ENCODE peak calls at places on chromosomes 3 and 15, in nine cellular contexts. H is fibroblast of the aortic adventitia, S is neural crest cell, G is mesothelial cell of epicardium, D is nephron progenitor cell, X is cardiac fibroblast, Z is fibroblast of pulmonary artery, E is GM10248, F is endothelial cell. J is an unnamed sample.

GRCh38 chr15:39828374-39828931 is 45.8 kb upstream of the FSIP1 start:
- DNase-seq in H (peak; percentile 60), S (no peak), G (peak; percentile 30), D (peak; percentile 16), X (peak; percentile 64), Z (peak; percentile 60), E (no peak), F (no peak), J (no peak)

GRCh38 chr3:159169828-159170227 is 368.0 kb downstream of the MFSD1 start:
- DNase-seq in H (peak; percentile 70), S (no peak), G (no peak), D (no peak), X (peak; percentile 24), Z (peak; percentile 56), E (no peak), F (no peak), J (no peak)

GRCh38 chr15:70258369-70259029 is 160.8 kb upstream of the TLE3 start:
- DNase-seq in H (no peak), S (no peak), G (no peak), D (no peak), X (peak; percentile 11), Z (no peak), E (no peak), F (no peak), J (peak; percentile 74)

GRCh38 chr15:90257776-90258175 is 7.7 kb upstream of the NGRN start:
- DNase-seq in H (no peak), S (no peak), G (no peak), D (no peak), X (no peak), Z (no peak), E (no peak), F (no peak), J (no peak)

GRCh38 chr3:15681668-15682067 is 80.1 kb downstream of the BTD start:
- DNase-seq in H (peak; percentile 22), S (no peak), G (no peak), D (no peak), X (peak; percentile 14), Z (peak; percentile 10), E (no peak), F (no peak), J (no peak)

GRCh38 chr3:52150860-52151259 is 3.4 kb downstream of the POC1A start:
- DNase-seq in H (no peak), S (no peak), G (no peak), D (no peak), X (no peak), Z (no peak), E (no peak), F (no peak), J (no peak)

GRCh38 chr15:78931439-78931981 is 13.3 kb downstream of the CTSH start:
- DNase-seq in H (no peak), S (no peak), G (no peak), D (no peak), X (no peak), Z (no peak), E (no peak), F (no peak), J (no peak)

GRCh38 chr3:65888980-65889706 is 149.6 kb downstream of the MAGI1 start:
- DNase-seq in H (peak; percentile 98), S (no peak), G (no peak), D (no peak), X (peak; percentile 95), Z (peak; percentile 97), E (peak; percentile 22), F (no peak), J (peak; percentile 52)

GRCh38 chr3:161212892-161213291 is 8.2 kb upstream of the NMD3 start:
- DNase-seq in H (peak; percentile 43), S (no peak), G (no peak), D (no peak), X (peak; percentile 45), Z (no peak), E (no peak), F (no peak), J (no peak)

GRCh38 chr3:107271787-107272387 is 105.4 kb upstream of the CCDC54 start:
- DNase-seq in H (peak; percentile 56), S (no peak), G (no peak), D (no peak), X (peak; percentile 58), Z (peak; percentile 60), E (peak; percentile 28), F (no peak), J (peak; percentile 17)

GRCh38 chr15:80832676-80833075 is 53.5 kb downstream of the CEMIP start:
- DNase-seq in H (no peak), S (no peak), G (no peak), D (no peak), X (no peak), Z (no peak), E (no peak), F (no peak), J (no peak)

GRCh38 chr3:100040446-100040845 is 73.9 kb downstream of the FILIP1L start:
- DNase-seq in H (peak; percentile 67), S (no peak), G (no peak), D (no peak), X (peak; percentile 74), Z (peak; percentile 67), E (no peak), F (no peak), J (no peak)

GRCh38 chr3:127670229-127670559 is 2.6 kb upstream of the ABTB1 start:
- DNase-seq in H (no peak), S (no peak), G (no peak), D (no peak), X (no peak), Z (no peak), E (no peak), F (no peak), J (no peak)

GRCh38 chr3:18712713-18713575 is 287.8 kb upstream of the SATB1 start:
- DNase-seq in H (no peak), S (no peak), G (no peak), D (no peak), X (no peak), Z (no peak), E (no peak), F (no peak), J (no peak)

GRCh38 chr3:60144071-60144470 is 1094.2 kb upstream of the CFAP20DC start:
- DNase-seq in H (no peak), S (no peak), G (no peak), D (no peak), X (no peak), Z (no peak), E (no peak), F (no peak), J (no peak)

GRCh38 chr15:59741274-59741906 is 52.3 kb upstream of the BNIP2 start:
- DNase-seq in H (peak; percentile 15), S (no peak), G (no peak), D (peak; percentile 24), X (peak; percentile 7), Z (peak; percentile 17), E (no peak), F (peak; percentile 25), J (no peak)

GRCh38 chr3:41143421-41144031 is 55.8 kb upstream of the CTNNB1 start:
- DNase-seq in H (no peak), S (no peak), G (no peak), D (no peak), X (no peak), Z (no peak), E (no peak), F (no peak), J (no peak)

GRCh38 chr3:127831723-127832172 is 9.4 kb upstream of the MGLL start:
- DNase-seq in H (peak; percentile 42), S (peak; percentile 31), G (no peak), D (peak; percentile 46), X (peak; percentile 67), Z (peak; percentile 49), E (no peak), F (peak; percentile 78), J (no peak)

DNA sequence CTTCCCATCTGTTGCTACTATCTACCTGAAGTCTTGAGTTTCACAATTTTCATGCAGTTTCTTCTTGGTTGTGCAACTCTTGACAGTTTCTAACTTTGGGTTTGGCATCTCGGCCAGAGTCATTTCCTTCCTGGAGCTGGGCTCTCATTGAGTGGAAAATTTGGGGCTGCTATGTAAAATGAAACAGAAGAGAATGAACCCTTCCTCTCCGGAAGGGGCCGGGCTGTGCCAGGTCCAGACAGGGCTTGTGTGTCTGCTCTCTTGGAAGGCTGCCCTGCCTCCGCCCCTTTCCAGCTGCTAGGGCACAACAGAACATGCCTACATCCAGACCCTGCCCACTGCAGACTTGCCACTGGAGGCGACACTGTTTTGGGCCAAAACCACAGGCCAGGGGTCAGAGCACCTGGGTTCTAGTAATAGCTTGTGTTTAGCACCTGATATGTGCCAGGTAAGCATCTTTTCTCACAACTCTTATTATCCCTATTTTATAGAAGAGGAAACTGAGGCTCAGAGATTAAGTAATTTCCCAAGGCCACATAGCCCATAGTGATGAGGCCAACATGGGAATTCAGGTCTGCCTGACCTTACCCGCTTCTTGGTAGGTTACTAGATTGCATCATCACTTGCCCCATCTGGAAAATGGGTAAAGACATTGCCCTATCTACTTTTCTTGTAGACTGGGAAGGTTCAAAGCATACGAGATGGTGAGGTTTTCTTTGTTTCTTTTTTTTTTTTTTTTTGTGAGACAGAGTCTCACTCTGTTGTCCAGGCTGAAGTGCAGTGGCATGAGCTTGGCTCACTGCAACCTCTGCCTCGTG is 25.0 kb downstream of the IRAK2 start:
- DNase-seq in H (peak; percentile 79), S (no peak), G (no peak), D (no peak), X (peak; percentile 93), Z (peak; percentile 90), E (no peak), F (no peak), J (no peak)
- TF ChIP-seq CTCF in H (no peak), S (no peak), G (no peak), D (no peak), X (no peak), Z (no peak), E (no peak), F (no peak), J (no peak)

GRCh38 chr3:35946857-35947514 is 307.7 kb downstream of the ARPP21 start:
- DNase-seq in H (no peak), S (no peak), G (no peak), D (no peak), X (no peak), Z (no peak), E (no peak), F (no peak), J (no peak)
- TF ChIP-seq CTCF in H (no peak), S (no peak), G (no peak), D (no peak), X (no peak), Z (no peak), E (no peak), F (no peak), J (no peak)

DNA sequence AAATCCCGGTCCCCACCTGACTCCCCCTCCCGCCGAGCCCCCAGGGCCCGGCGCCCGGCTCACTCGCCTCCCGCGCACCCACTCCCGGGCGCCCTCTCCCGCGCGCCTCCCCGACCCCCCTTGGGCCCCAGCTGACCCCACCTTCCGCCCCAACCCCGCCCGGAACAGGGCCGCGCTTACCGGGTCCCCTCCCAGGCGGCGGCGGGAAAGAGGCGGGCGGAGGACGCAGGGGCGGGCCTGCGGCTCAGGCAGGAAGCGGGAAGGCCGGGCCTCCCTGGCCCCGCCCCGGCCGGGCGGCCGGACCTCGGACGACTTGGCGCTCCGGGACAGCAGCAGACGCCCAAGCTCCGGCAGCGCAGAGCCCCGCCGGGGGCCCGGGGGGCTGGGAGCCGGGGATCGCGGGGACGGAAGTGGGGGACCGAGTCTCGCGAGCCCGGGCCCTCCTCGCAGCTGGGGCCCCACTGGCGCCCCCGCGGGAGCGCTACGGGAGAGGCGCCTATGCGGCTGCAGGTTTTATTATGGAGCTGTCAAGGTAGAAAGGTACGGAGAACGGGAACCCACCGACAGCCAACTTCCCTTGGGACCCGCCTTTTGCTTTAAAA is at the start of gene SLC41A3:
- DNase-seq in H (peak; percentile 62), S (peak; percentile 73), G (peak; percentile 60), D (peak; percentile 90), X (peak; percentile 86), Z (peak; percentile 74), E (peak; percentile 95), F (peak; percentile 80), J (peak; percentile 96)
- TF ChIP-seq CTCF in H (peak; percentile 56), S (peak; percentile 58), G (no peak), D (no peak), X (peak; percentile 39), Z (peak; percentile 37), E (peak; percentile 46), F (no peak), J (peak; percentile 22)

GRCh38 chr15:69141286-69141701 is 19.1 kb upstream of the GLCE start:
- DNase-seq in H (no peak), S (no peak), G (no peak), D (no peak), X (peak; percentile 14), Z (no peak), E (no peak), F (no peak), J (no peak)
- TF ChIP-seq CTCF in H (no peak), S (peak; percentile 13), G (no peak), D (no peak), X (no peak), Z (no peak), E (no peak), F (no peak), J (no peak)